ENCODE peak calls at places on chromosomes 6 and 20, in six cellular contexts. W is activated naive CD8-positive, alpha-beta T cell treated with anti-CD3 and anti-CD28 coated beads, Interleukin-2, amount 50 U/mL, for 24 hours; Y is Panc1; F is Right ventricle myocardium superior; Q is CD4-positive, alpha-beta T cell; R is HepG2. S is an unnamed sample.

GRCh38 chr6:37059344-37060194 is 54.1 kb downstream of the FGD2 start:
- ATAC-seq in W (peak), Y (peak), F (peak), Q (no peak), R (peak), S (peak)

GRCh38 chr6:118788702-118789101 is 105.2 kb upstream of the ASF1A start:
- ATAC-seq in W (no peak), Y (no peak), F (no peak), Q (no peak), R (no peak), S (no peak)

GRCh38 chr6:139981810-139982550 is 607.5 kb upstream of the CITED2 start:
- ATAC-seq in W (no peak), Y (peak), F (peak), Q (peak), R (no peak), S (no peak)

GRCh38 chr6:33297406-33297955 is 1.3 kb downstream of the RGL2 start:
- ATAC-seq in W (no peak), Y (peak), F (no peak), Q (no peak), R (peak), S (no peak)

GRCh38 chr6:151098166-151098565 is 141.6 kb upstream of the AKAP12 start:
- ATAC-seq in W (peak), Y (no peak), F (no peak), Q (no peak), R (no peak), S (no peak)

GRCh38 chr20:14521436-14521835 is 184.0 kb upstream of the FLRT3 start:
- ATAC-seq in W (no peak), Y (no peak), F (no peak), Q (no peak), R (no peak), S (no peak)

GRCh38 chr20:21074605-21075336 is 31.4 kb downstream of the LINC00237 start:
- ATAC-seq in W (no peak), Y (no peak), F (no peak), Q (no peak), R (no peak), S (no peak)

GRCh38 chr6:42224222-42225042 is 6.8 kb upstream of the MRPS10 start:
- ATAC-seq in W (peak), Y (peak), F (no peak), Q (no peak), R (no peak), S (no peak)

GRCh38 chr6:109062756-109063352 is 31.8 kb downstream of the SESN1 start:
- ATAC-seq in W (no peak), Y (no peak), F (peak), Q (no peak), R (no peak), S (no peak)

GRCh38 chr6:166615059-166615770 is 11.8 kb downstream of the RPS6KA2 start:
- ATAC-seq in W (no peak), Y (no peak), F (peak), Q (no peak), R (no peak), S (peak)

GRCh38 chr6:112065426-112065986 is 11.6 kb downstream of the CCN6 start:
- ATAC-seq in W (no peak), Y (no peak), F (no peak), Q (no peak), R (no peak), S (no peak)

GRCh38 chr20:57288676-57289075 is 22.2 kb upstream of the BMP7 start:
- ATAC-seq in W (no peak), Y (no peak), F (no peak), Q (no peak), R (no peak), S (peak)

GRCh38 chr6:27582928-27583725 is 110.2 kb upstream of the ZNF184 start:
- ATAC-seq in W (peak), Y (peak), F (no peak), Q (no peak), R (no peak), S (no peak)

GRCh38 chr6:5962794-5963193 is 43.9 kb downstream of the NRN1 start:
- ATAC-seq in W (no peak), Y (no peak), F (no peak), Q (no peak), R (no peak), S (no peak)

GRCh38 chr6:36514554-36515456 is 32.5 kb downstream of the STK38 start:
- ATAC-seq in W (no peak), Y (no peak), F (peak), Q (no peak), R (peak), S (no peak)

GRCh38 chr6:105587349-105588115 is 184.7 kb upstream of the PREP start:
- ATAC-seq in W (no peak), Y (peak), F (no peak), Q (peak), R (no peak), S (no peak)

GRCh38 chr6:30511147-30511546 is 21.8 kb downstream of the HLA-E start:
- ATAC-seq in W (peak), Y (no peak), F (no peak), Q (no peak), R (no peak), S (no peak)

GRCh38 chr6:37784585-37784967 is 35.0 kb upstream of the ZFAND3 start:
- ATAC-seq in W (no peak), Y (no peak), F (peak), Q (no peak), R (peak), S (no peak)

GRCh38 chr20:478010-478948 is 15.9 kb upstream of the TBC1D20 start:
- ATAC-seq in W (no peak), Y (no peak), F (peak), Q (peak), R (peak), S (no peak)

S was measured in gastroesophageal sphincter.